ENCODE peak calls at places on chromosome 6, in nine cellular contexts. One of them, this sample, is unnamed.

GRCh38 chr6:10901751-10902150 is 14.9 kb downstream of the SYCP2L start:
- DNase-seq in Panc1: no peak
- DNase-seq in heart left ventricle: no peak
- DNase-seq in astrocyte of the spinal cord: no peak
- DNase-seq in IMR-90: no peak
- DNase-seq in A673: no peak
- DNase-seq in WTC11: no peak
- DNase-seq in progenitor cell of endocrine pancreas: no peak
- DNase-seq in AG10803: no peak
- DNase-seq in this sample: no peak

GRCh38 chr6:111242452-111242851 is 155.1 kb downstream of the SLC16A10 start:
- DNase-seq in Panc1: no peak
- DNase-seq in heart left ventricle: no peak
- DNase-seq in astrocyte of the spinal cord: peak; percentile 62
- DNase-seq in IMR-90: peak; percentile 82
- DNase-seq in A673: no peak
- DNase-seq in WTC11: no peak
- DNase-seq in progenitor cell of endocrine pancreas: no peak
- DNase-seq in AG10803: peak; percentile 16
- DNase-seq in this sample: no peak

GRCh38 chr6:52576392-52577021 is 353 bp downstream of the TRAM2 start:
- DNase-seq in Panc1: no peak
- DNase-seq in heart left ventricle: peak; percentile 61
- DNase-seq in astrocyte of the spinal cord: peak; percentile 77
- DNase-seq in IMR-90: peak; percentile 85
- DNase-seq in A673: peak; percentile 74
- DNase-seq in WTC11: peak; percentile 70
- DNase-seq in progenitor cell of endocrine pancreas: peak; percentile 52
- DNase-seq in AG10803: peak; percentile 81
- DNase-seq in this sample: peak; percentile 55

GRCh38 chr6:160167547-160168391 is 46.2 kb downstream of the SLC22A1 start:
- DNase-seq in Panc1: no peak
- DNase-seq in heart left ventricle: no peak
- DNase-seq in astrocyte of the spinal cord: no peak
- DNase-seq in IMR-90: no peak
- DNase-seq in A673: no peak
- DNase-seq in WTC11: no peak
- DNase-seq in progenitor cell of endocrine pancreas: no peak
- DNase-seq in AG10803: no peak
- DNase-seq in this sample: no peak

GRCh38 chr6:435442-436307 is 44.1 kb downstream of the IRF4 start:
- DNase-seq in Panc1: no peak
- DNase-seq in heart left ventricle: no peak
- DNase-seq in astrocyte of the spinal cord: peak; percentile 22
- DNase-seq in IMR-90: no peak
- DNase-seq in A673: no peak
- DNase-seq in WTC11: no peak
- DNase-seq in progenitor cell of endocrine pancreas: no peak
- DNase-seq in AG10803: no peak
- DNase-seq in this sample: no peak

GRCh38 chr6:46220351-46221220 is 49.8 kb upstream of the ENPP5 start:
- DNase-seq in Panc1: no peak
- DNase-seq in heart left ventricle: no peak
- DNase-seq in astrocyte of the spinal cord: no peak
- DNase-seq in IMR-90: no peak
- DNase-seq in A673: no peak
- DNase-seq in WTC11: no peak
- DNase-seq in progenitor cell of endocrine pancreas: no peak
- DNase-seq in AG10803: no peak
- DNase-seq in this sample: no peak

GRCh38 chr6:45808917-45809316 is 206.7 kb downstream of the CLIC5 start:
- DNase-seq in Panc1: no peak
- DNase-seq in heart left ventricle: no peak
- DNase-seq in astrocyte of the spinal cord: no peak
- DNase-seq in IMR-90: no peak
- DNase-seq in A673: peak; percentile 69
- DNase-seq in WTC11: no peak
- DNase-seq in progenitor cell of endocrine pancreas: no peak
- DNase-seq in AG10803: no peak
- DNase-seq in this sample: no peak

GRCh38 chr6:104134876-104135275 is 724.8 kb downstream of the HACE1 start:
- DNase-seq in Panc1: no peak
- DNase-seq in heart left ventricle: no peak
- DNase-seq in astrocyte of the spinal cord: no peak
- DNase-seq in IMR-90: no peak
- DNase-seq in A673: no peak
- DNase-seq in WTC11: no peak
- DNase-seq in progenitor cell of endocrine pancreas: no peak
- DNase-seq in AG10803: no peak
- DNase-seq in this sample: no peak

GRCh38 chr6:155340464-155341129 is 26.3 kb upstream of the TFB1M start:
- DNase-seq in Panc1: no peak
- DNase-seq in heart left ventricle: no peak
- DNase-seq in astrocyte of the spinal cord: peak; percentile 64
- DNase-seq in IMR-90: peak; percentile 61
- DNase-seq in A673: peak; percentile 46
- DNase-seq in WTC11: no peak
- DNase-seq in progenitor cell of endocrine pancreas: no peak
- DNase-seq in AG10803: peak; percentile 63
- DNase-seq in this sample: no peak

GRCh38 chr6:155333414-155333813 is 19.1 kb upstream of the TFB1M start:
- DNase-seq in Panc1: no peak
- DNase-seq in heart left ventricle: no peak
- DNase-seq in astrocyte of the spinal cord: peak; percentile 37
- DNase-seq in IMR-90: no peak
- DNase-seq in A673: no peak
- DNase-seq in WTC11: no peak
- DNase-seq in progenitor cell of endocrine pancreas: no peak
- DNase-seq in AG10803: no peak
- DNase-seq in this sample: no peak

GRCh38 chr6:155330133-155330734 is 15.9 kb upstream of the TFB1M start:
- DNase-seq in Panc1: no peak
- DNase-seq in heart left ventricle: no peak
- DNase-seq in astrocyte of the spinal cord: no peak
- DNase-seq in IMR-90: no peak
- DNase-seq in A673: no peak
- DNase-seq in WTC11: no peak
- DNase-seq in progenitor cell of endocrine pancreas: no peak
- DNase-seq in AG10803: no peak
- DNase-seq in this sample: no peak

GRCh38 chr6:155330922-155331321 is 16.6 kb upstream of the TFB1M start:
- DNase-seq in Panc1: no peak
- DNase-seq in heart left ventricle: no peak
- DNase-seq in astrocyte of the spinal cord: no peak
- DNase-seq in IMR-90: no peak
- DNase-seq in A673: no peak
- DNase-seq in WTC11: no peak
- DNase-seq in progenitor cell of endocrine pancreas: no peak
- DNase-seq in AG10803: no peak
- DNase-seq in this sample: no peak

GRCh38 chr6:155335265-155335664 is 21.0 kb upstream of the TFB1M start:
- DNase-seq in Panc1: no peak
- DNase-seq in heart left ventricle: no peak
- DNase-seq in astrocyte of the spinal cord: no peak
- DNase-seq in IMR-90: no peak
- DNase-seq in A673: no peak
- DNase-seq in WTC11: no peak
- DNase-seq in progenitor cell of endocrine pancreas: no peak
- DNase-seq in AG10803: no peak
- DNase-seq in this sample: no peak
- TF ChIP-seq CTCF in Panc1: no peak
- TF ChIP-seq CTCF in heart left ventricle: no peak
- TF ChIP-seq CTCF in astrocyte of the spinal cord: no peak
- TF ChIP-seq CTCF in IMR-90: no peak
- TF ChIP-seq CTCF in A673: no peak
- TF ChIP-seq CTCF in WTC11: no peak
- TF ChIP-seq CTCF in progenitor cell of endocrine pancreas: no peak
- TF ChIP-seq CTCF in AG10803: no peak
- TF ChIP-seq CTCF in this sample: no peak

GRCh38 chr6:7139835-7140470 is 32.2 kb downstream of the RREB1 start:
- DNase-seq in Panc1: no peak
- DNase-seq in heart left ventricle: no peak
- DNase-seq in astrocyte of the spinal cord: no peak
- DNase-seq in IMR-90: no peak
- DNase-seq in A673: no peak
- DNase-seq in WTC11: no peak
- DNase-seq in progenitor cell of endocrine pancreas: no peak
- DNase-seq in AG10803: no peak
- DNase-seq in this sample: no peak

GRCh38 chr6:7143161-7143974 is 35.6 kb downstream of the RREB1 start:
- DNase-seq in Panc1: no peak
- DNase-seq in heart left ventricle: no peak
- DNase-seq in astrocyte of the spinal cord: no peak
- DNase-seq in IMR-90: no peak
- DNase-seq in A673: no peak
- DNase-seq in WTC11: no peak
- DNase-seq in progenitor cell of endocrine pancreas: no peak
- DNase-seq in AG10803: no peak
- DNase-seq in this sample: no peak

GRCh38 chr6:7142228-7142801 is 34.6 kb downstream of the RREB1 start:
- DNase-seq in Panc1: no peak
- DNase-seq in heart left ventricle: no peak
- DNase-seq in astrocyte of the spinal cord: no peak
- DNase-seq in IMR-90: no peak
- DNase-seq in A673: no peak
- DNase-seq in WTC11: no peak
- DNase-seq in progenitor cell of endocrine pancreas: no peak
- DNase-seq in AG10803: no peak
- DNase-seq in this sample: no peak

GRCh38 chr6:7138921-7139358 is 31.2 kb downstream of the RREB1 start:
- DNase-seq in Panc1: no peak
- DNase-seq in heart left ventricle: no peak
- DNase-seq in astrocyte of the spinal cord: no peak
- DNase-seq in IMR-90: no peak
- DNase-seq in A673: no peak
- DNase-seq in WTC11: peak; percentile 36
- DNase-seq in progenitor cell of endocrine pancreas: peak; percentile 27
- DNase-seq in AG10803: no peak
- DNase-seq in this sample: no peak

DNA sequence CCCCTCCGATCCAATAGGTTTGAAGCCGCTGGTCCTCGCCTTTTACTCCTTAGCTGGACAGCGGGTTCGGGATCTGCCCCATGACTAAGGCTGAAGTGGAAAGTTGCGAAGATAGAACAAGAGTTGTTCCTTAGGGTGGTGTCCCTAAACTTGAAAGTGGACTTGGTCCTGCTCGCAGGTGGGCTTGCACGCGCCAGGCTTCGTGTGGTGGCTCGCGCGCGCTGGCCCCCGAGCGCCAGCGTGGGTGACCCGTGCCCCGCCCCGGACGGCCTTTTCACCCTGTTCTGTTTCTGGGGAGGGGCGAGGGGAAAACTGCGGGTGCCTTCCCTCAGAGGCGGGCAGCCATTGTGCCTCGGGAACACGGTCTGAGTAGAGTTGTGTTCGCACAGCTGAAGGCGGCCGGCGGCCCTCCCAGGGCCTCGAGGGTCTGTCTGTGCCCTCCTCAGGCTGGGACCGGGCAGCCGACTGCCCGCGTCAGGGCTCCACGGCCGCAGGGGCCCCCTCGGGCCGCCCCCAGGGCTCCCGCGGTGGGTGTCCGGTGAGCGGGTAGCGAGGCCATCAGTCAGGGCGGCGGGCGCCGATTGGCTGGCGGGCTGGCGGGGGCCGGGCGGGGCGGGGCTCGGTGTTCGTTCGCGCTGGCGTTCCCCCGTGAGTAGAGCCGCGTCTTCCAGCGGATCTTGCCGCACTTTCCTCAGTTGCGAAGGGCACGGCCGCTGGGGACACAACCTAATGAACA is 33.0 kb downstream of the RREB1 start:
- DNase-seq in Panc1: no peak
- DNase-seq in heart left ventricle: peak; percentile 93
- DNase-seq in astrocyte of the spinal cord: peak; percentile 72
- DNase-seq in IMR-90: peak; percentile 66
- DNase-seq in A673: peak; percentile 83
- DNase-seq in WTC11: peak; percentile 83
- DNase-seq in progenitor cell of endocrine pancreas: peak; percentile 64
- DNase-seq in AG10803: peak; percentile 74
- DNase-seq in this sample: peak; percentile 89
- TF ChIP-seq CTCF in Panc1: no peak
- TF ChIP-seq CTCF in heart left ventricle: no peak
- TF ChIP-seq CTCF in astrocyte of the spinal cord: no peak
- TF ChIP-seq CTCF in IMR-90: peak; percentile 5
- TF ChIP-seq CTCF in A673: no peak
- TF ChIP-seq CTCF in WTC11: no peak
- TF ChIP-seq CTCF in progenitor cell of endocrine pancreas: no peak
- TF ChIP-seq CTCF in AG10803: no peak
- TF ChIP-seq CTCF in this sample: no peak

GRCh38 chr6:130975325-130975724 is 87.7 kb downstream of the EPB41L2 start:
- DNase-seq in Panc1: no peak
- DNase-seq in heart left ventricle: no peak
- DNase-seq in astrocyte of the spinal cord: peak; percentile 39
- DNase-seq in IMR-90: peak; percentile 59
- DNase-seq in A673: no peak
- DNase-seq in WTC11: no peak
- DNase-seq in progenitor cell of endocrine pancreas: no peak
- DNase-seq in AG10803: no peak
- DNase-seq in this sample: no peak
- TF ChIP-seq CTCF in Panc1: no peak
- TF ChIP-seq CTCF in heart left ventricle: no peak
- TF ChIP-seq CTCF in astrocyte of the spinal cord: no peak
- TF ChIP-seq CTCF in IMR-90: no peak
- TF ChIP-seq CTCF in A673: no peak
- TF ChIP-seq CTCF in WTC11: no peak
- TF ChIP-seq CTCF in progenitor cell of endocrine pancreas: no peak
- TF ChIP-seq CTCF in AG10803: no peak
- TF ChIP-seq CTCF in this sample: no peak

DNA sequence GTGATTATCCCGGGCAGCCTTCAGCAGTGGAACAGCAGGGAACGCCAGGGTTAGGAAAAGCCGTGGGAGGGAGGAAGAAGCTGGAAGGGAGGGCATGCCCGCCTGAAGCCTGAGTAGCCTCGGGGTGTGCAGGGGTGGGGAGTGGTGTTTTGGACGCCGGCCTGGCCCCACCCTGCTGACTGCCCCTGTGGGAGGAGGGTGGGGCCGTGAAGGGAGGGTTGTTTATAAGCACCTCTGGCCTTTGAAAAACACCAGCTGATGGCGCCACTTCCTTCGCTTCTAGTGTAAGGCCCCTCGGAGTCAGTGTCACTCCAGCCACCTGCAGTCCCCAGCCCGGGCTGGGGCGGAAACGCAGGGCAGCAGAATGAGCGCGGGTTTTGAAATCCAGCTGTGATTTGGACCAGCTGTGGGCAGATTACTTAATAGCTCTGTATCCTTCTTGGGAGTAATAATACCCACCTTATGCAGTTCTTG is 52.8 kb upstream of the BMP6 start:
- DNase-seq in Panc1: no peak
- DNase-seq in heart left ventricle: peak; percentile 62
- DNase-seq in astrocyte of the spinal cord: peak; percentile 8
- DNase-seq in IMR-90: peak; percentile 5
- DNase-seq in A673: peak; percentile 17
- DNase-seq in WTC11: peak; percentile 75
- DNase-seq in progenitor cell of endocrine pancreas: no peak
- DNase-seq in AG10803: peak; percentile 59
- DNase-seq in this sample: no peak
- TF ChIP-seq CTCF in Panc1: no peak
- TF ChIP-seq CTCF in heart left ventricle: no peak
- TF ChIP-seq CTCF in astrocyte of the spinal cord: no peak
- TF ChIP-seq CTCF in IMR-90: no peak
- TF ChIP-seq CTCF in A673: peak; percentile 22
- TF ChIP-seq CTCF in WTC11: no peak
- TF ChIP-seq CTCF in progenitor cell of endocrine pancreas: peak; percentile 20
- TF ChIP-seq CTCF in AG10803: no peak
- TF ChIP-seq CTCF in this sample: no peak

GRCh38 chr6:21846541-21847451 is 253.2 kb downstream of the SOX4 start:
- DNase-seq in Panc1: no peak
- DNase-seq in heart left ventricle: no peak
- DNase-seq in astrocyte of the spinal cord: no peak
- DNase-seq in IMR-90: peak; percentile 37
- DNase-seq in A673: no peak
- DNase-seq in WTC11: peak; percentile 48
- DNase-seq in progenitor cell of endocrine pancreas: peak; percentile 37
- DNase-seq in AG10803: no peak
- DNase-seq in this sample: no peak
- TF ChIP-seq CTCF in Panc1: no peak
- TF ChIP-seq CTCF in heart left ventricle: no peak
- TF ChIP-seq CTCF in astrocyte of the spinal cord: no peak
- TF ChIP-seq CTCF in IMR-90: no peak
- TF ChIP-seq CTCF in A673: no peak
- TF ChIP-seq CTCF in WTC11: no peak
- TF ChIP-seq CTCF in progenitor cell of endocrine pancreas: no peak
- TF ChIP-seq CTCF in AG10803: no peak
- TF ChIP-seq CTCF in this sample: no peak